ENCODE peak calls at places on chromosomes 11 and 22, in four cellular contexts. X, C, Y and K are unnamed samples.

GRCh38 chr11:117993988-117994741 is 8.0 kb downstream of the IL10RA start:
- DNase-seq in X (no peak), C (no peak), Y (no peak), K (no peak)

GRCh38 chr11:32279672-32280071 is 155.7 kb downstream of the WT1 start:
- DNase-seq in C (no peak), Y (no peak), X (no peak), K (no peak)

GRCh38 chr11:10456519-10456918 is 1.5 kb downstream of the AMPD3 start:
- DNase-seq in Y (no peak), C (no peak), X (no peak), K (no peak)

GRCh38 chr11:125165111-125165663 is 636 bp downstream of the PKNOX2 start:
- DNase-seq in X (peak), Y (peak), C (no peak), K (peak)

GRCh38 chr11:57640068-57640800 is 9.5 kb downstream of the YPEL4 start:
- DNase-seq in X (no peak), C (no peak), Y (no peak), K (no peak)

GRCh38 chr11:45247433-45247832 is 38.7 kb downstream of the SYT13 start:
- DNase-seq in Y (peak), X (no peak), C (no peak), K (no peak)

GRCh38 chr11:10876168-10876567 is 18.3 kb upstream of the ZBED5 start:
- DNase-seq in X (no peak), C (no peak), Y (no peak), K (no peak)

GRCh38 chr11:44761546-44761961 is 34.8 kb downstream of the TSPAN18 start:
- DNase-seq in Y (no peak), C (no peak), X (no peak), K (no peak)

GRCh38 chr11:72222106-72222891 is 2.3 kb upstream of the INPPL1 start:
- DNase-seq in X (peak), C (no peak), Y (no peak), K (no peak)

GRCh38 chr11:120091701-120092100 is 46.2 kb downstream of the TRIM29 start:
- DNase-seq in X (no peak), Y (no peak), C (no peak), K (no peak)

GRCh38 chr11:66619080-66619554 is 2.7 kb downstream of the RBM14 start:
- DNase-seq in X (no peak), C (peak), Y (peak), K (no peak)

GRCh38 chr22:39699631-39700348 is 129.2 kb downstream of the CACNA1I start:
- DNase-seq in Y (no peak), C (no peak), X (peak), K (no peak)

GRCh38 chr22:42930810-42931420 is 73.8 kb upstream of the ARFGAP3 start:
- DNase-seq in C (no peak), Y (peak), X (no peak), K (peak)

GRCh38 chr22:26174280-26174679 is 5.0 kb downstream of the SEZ6L start:
- DNase-seq in Y (peak), C (no peak), X (no peak), K (no peak)

GRCh38 chr11:125624756-125625213 is at the start of gene CHEK1:
- DNase-seq in X (no peak), C (no peak), Y (no peak), K (no peak)

GRCh38 chr11:2348986-2349385 is 28.1 kb upstream of the CD81 start:
- DNase-seq in Y (peak), C (peak), X (no peak), K (no peak)

GRCh38 chr11:69641681-69642548 is 959 bp downstream of the CCND1 start:
- DNase-seq in Y (no peak), X (no peak), C (no peak), K (no peak)

GRCh38 chr22:50304528-50305392 is 2.7 kb downstream of the PLXNB2 start:
- DNase-seq in X (peak), C (no peak), Y (peak), K (peak)

GRCh38 chr11:134558258-134558835 is 146.3 kb upstream of the B3GAT1 start:
- DNase-seq in X (no peak), Y (no peak), C (no peak), K (no peak)

GRCh38 chr11:92782806-92783205 is 186.6 kb upstream of the MTNR1B start:
- DNase-seq in X (no peak), C (no peak), Y (no peak), K (no peak)

GRCh38 chr22:39240841-39241631 is 3.7 kb downstream of the PDGFB start:
- DNase-seq in X (peak), C (no peak), Y (peak), K (peak)

GRCh38 chr11:41879186-41879738 is 419.8 kb upstream of the LRRC4C start:
- DNase-seq in C (no peak), Y (peak), X (no peak), K (no peak)

GRCh38 chr11:104934594-104934993 is 33.8 kb downstream of the CASP4 start:
- DNase-seq in X (no peak), C (no peak), Y (no peak), K (no peak)

GRCh38 chr11:122205036-122205435 is 89.0 kb upstream of the BLID start:
- DNase-seq in Y (peak), X (no peak), C (no peak), K (no peak)

GRCh38 chr11:64742087-64742939 is 1.6 kb downstream of the RASGRP2 start:
- DNase-seq in X (no peak), C (no peak), Y (no peak), K (no peak)

GRCh38 chr22:37739000-37739399 is 42.2 kb downstream of the TRIOBP start:
- DNase-seq in X (no peak), C (peak), Y (peak), K (no peak)

GRCh38 chr22:26805131-26805530 is 147.7 kb downstream of the MIAT start:
- DNase-seq in C (no peak), X (no peak), Y (peak), K (no peak)

GRCh38 chr11:63229815-63230214 is 13.6 kb downstream of the SLC22A25 start:
- DNase-seq in Y (no peak), C (no peak), X (no peak), K (no peak)